ENCODE peak calls at places on chromosomes 4 and X, in eight cellular contexts. L is adrenal gland; B is thoracic aorta; J is CD4-positive, alpha-beta T cell; I is breast epithelium; W is mucosa of descending colon; M is lower lobe of right lung; D is A549. Y is an unnamed sample.
A peak's percentile ranks its signal among the peaks of the same experiment; 100 is the strongest.

GRCh38 chrX:108484251-108484650 is 44.6 kb downstream of the COL4A5 start:
- DNase-seq in M (no peak), W (no peak), I (no peak), D (no peak), B (no peak), J (no peak), L (no peak), Y (no peak)

GRCh38 chr4:82891728-82892466 is 944 bp upstream of the SEC31A start:
- DNase-seq in I (no peak), W (no peak), J (no peak), L (no peak), D (no peak), M (no peak), B (no peak), Y (no peak)

GRCh38 chr4:153233761-153234371 is 29.6 kb downstream of the TRIM2 start:
- DNase-seq in I (no peak), J (no peak), L (no peak), D (peak; percentile 38), B (no peak), W (peak; percentile 51), M (no peak), Y (no peak)

GRCh38 chrX:77347572-77347971 is 99.6 kb upstream of the FGF16 start:
- DNase-seq in M (no peak), L (no peak), B (no peak), I (no peak), J (no peak), W (no peak), D (no peak), Y (no peak)

GRCh38 chrX:18390941-18391538 is 34.4 kb upstream of the CDKL5 start:
- DNase-seq in L (peak; percentile 86), B (peak; percentile 3), J (peak; percentile 54), M (peak; percentile 66), W (peak; percentile 78), I (peak; percentile 34), D (peak; percentile 77), Y (peak; percentile 87)

GRCh38 chr4:152460488-152460887 is 75.4 kb downstream of the FBXW7 start:
- DNase-seq in D (peak; percentile 56), W (no peak), I (no peak), M (no peak), L (no peak), B (no peak), J (no peak), Y (no peak)

GRCh38 chr4:10003666-10004065 is 17.6 kb downstream of the SLC2A9 start:
- DNase-seq in J (no peak), M (no peak), L (no peak), D (no peak), I (no peak), W (no peak), B (no peak), Y (no peak)

GRCh38 chr4:164706675-164707074 is 47.3 kb upstream of the SMIM31 start:
- DNase-seq in B (no peak), J (no peak), D (no peak), W (no peak), I (no peak), L (no peak), M (no peak), Y (no peak)

GRCh38 chrX:17078031-17078730 is 131.7 kb downstream of the REPS2 start:
- DNase-seq in I (no peak), M (no peak), L (peak; percentile 52), J (no peak), B (no peak), D (no peak), W (no peak), Y (no peak)

GRCh38 chrX:153302796-153303195 is 18.8 kb downstream of the PNMA6F start:
- DNase-seq in L (no peak), D (no peak), B (no peak), J (no peak), I (no peak), W (no peak), M (no peak), Y (no peak)

GRCh38 chrX:153494061-153494460 is 719 bp upstream of the BGN start:
- DNase-seq in I (no peak), J (no peak), L (no peak), D (no peak), M (no peak), W (no peak), B (no peak), Y (no peak)

GRCh38 chrX:74133156-74133796 is 170.7 kb upstream of the ZCCHC13 start:
- DNase-seq in J (no peak), D (peak; percentile 62), L (no peak), B (no peak), M (no peak), W (peak; percentile 40), I (no peak), Y (peak; percentile 17)

GRCh38 chrX:39016551-39016950 is 215.3 kb downstream of the MID1IP1 start:
- DNase-seq in I (no peak), D (no peak), J (no peak), W (peak; percentile 12), L (no peak), B (no peak), M (no peak), Y (no peak)

GRCh38 chrX:39018526-39018925 is 217.3 kb downstream of the MID1IP1 start:
- DNase-seq in J (no peak), L (no peak), D (no peak), W (no peak), M (no peak), I (no peak), B (no peak), Y (no peak)

GRCh38 chrX:39020051-39020669 is 218.9 kb downstream of the MID1IP1 start:
- DNase-seq in I (no peak), J (no peak), L (no peak), B (no peak), M (peak; percentile 42), D (no peak), W (peak; percentile 30), Y (no peak)

GRCh38 chrX:39017716-39018115 is 216.5 kb downstream of the MID1IP1 start:
- DNase-seq in D (no peak), W (no peak), L (no peak), J (no peak), M (no peak), B (no peak), I (no peak), Y (no peak)

GRCh38 chrX:39017062-39017461 is 215.8 kb downstream of the MID1IP1 start:
- DNase-seq in B (no peak), J (no peak), W (no peak), L (no peak), I (no peak), D (peak; percentile 14), M (no peak), Y (no peak)
- TF ChIP-seq CTCF in B (no peak), J (no peak), W (no peak), L (no peak), I (no peak), D (no peak), M (no peak), Y (no peak)

DNA sequence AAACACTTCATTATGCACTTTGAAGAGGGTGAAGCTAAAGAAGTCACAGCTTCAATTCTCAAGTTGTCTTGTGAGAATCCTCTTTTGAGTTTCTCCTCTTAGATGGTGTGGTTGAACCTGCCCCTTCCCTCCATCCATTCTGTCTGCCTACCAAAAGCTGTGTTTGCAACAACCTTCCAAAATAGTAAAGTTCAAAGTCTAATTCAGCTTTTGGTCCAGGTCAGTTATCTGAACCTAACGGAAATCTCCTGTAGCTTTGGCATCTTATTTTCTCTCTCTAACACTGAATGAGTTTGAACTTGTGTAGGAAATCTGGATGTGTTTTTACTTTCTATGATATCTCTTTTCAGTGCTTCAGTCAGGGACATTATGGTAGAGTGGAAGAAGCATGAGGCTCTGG is 201.7 kb upstream of the AR start:
- DNase-seq in D (no peak), M (no peak), J (no peak), L (no peak), I (no peak), B (no peak), W (no peak), Y (no peak)
- H3K9me3 ChIP-seq in D (no peaks in the 10 kb centered on the region), M (no peaks in the 10 kb centered on the region), J (no peaks in the 10 kb centered on the region), L (no peaks in the 10 kb centered on the region), I (no peaks in the 10 kb centered on the region), B (no peaks in the 10 kb centered on the region), W (no peaks in the 10 kb centered on the region), Y (no peaks in the 10 kb centered on the region)

GRCh38 chr4:2860391-2861348 is 17.0 kb downstream of the ADD1 start:
- DNase-seq in B (no peak), M (peak; percentile 67), W (no peak), D (no peak), L (peak; percentile 82), J (no peak), I (no peak), Y (no peak)
- TF ChIP-seq CTCF in B (no peak), M (no peak), W (no peak), D (no peak), L (no peak), J (no peak), I (no peak), Y (no peak)

GRCh38 chrX:55710701-55711100 is 6.8 kb upstream of the RRAGB start:
- DNase-seq in B (peak; percentile 5), J (no peak), D (peak; percentile 9), I (peak; percentile 27), L (peak; percentile 80), W (no peak), M (no peak), Y (no peak)
- H3K9me3 ChIP-seq in B (no peaks in the 10 kb centered on the region), J (peaks cover 3% of the 10 kb centered on the region), D (no peaks in the 10 kb centered on the region), I (no peaks in the 10 kb centered on the region), L (no peaks in the 10 kb centered on the region), W (peaks cover 2% of the 10 kb centered on the region), M (no peaks in the 10 kb centered on the region), Y (no peaks in the 10 kb centered on the region)

DNA sequence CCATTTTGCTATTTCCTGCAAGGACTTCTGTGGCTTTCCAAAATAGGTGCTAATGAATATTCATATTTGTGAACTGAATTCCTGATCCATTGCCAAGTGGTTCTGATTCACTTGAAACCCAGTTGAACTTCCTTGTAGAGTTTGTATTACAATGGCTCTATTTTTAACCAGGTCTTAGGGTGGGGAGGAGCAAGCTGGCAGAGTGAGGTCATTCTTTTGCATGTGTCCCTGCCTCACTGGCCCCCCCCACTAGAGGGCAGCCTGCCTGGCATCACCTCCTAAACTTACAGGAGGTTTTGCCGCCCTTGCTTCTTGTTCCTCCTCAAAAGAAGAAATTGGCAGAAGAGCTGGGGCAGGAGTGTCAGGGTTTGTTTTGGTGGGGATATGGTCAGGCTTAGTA is 10.5 kb downstream of the PTTG2 start:
- DNase-seq in L (peak; percentile 80), D (peak; percentile 71), J (peak; percentile 36), M (peak; percentile 86), I (peak; percentile 84), B (peak; percentile 52), W (peak; percentile 85), Y (peak; percentile 58)
- TF ChIP-seq CTCF in L (peak; percentile 42), D (no peak), J (no peak), M (peak; percentile 58), I (peak; percentile 34), B (peak; percentile 52), W (peak; percentile 79), Y (peak; percentile 32)

GRCh38 chrX:68098431-68098830 is 334.9 kb downstream of the OPHN1 start:
- DNase-seq in B (no peak), W (no peak), L (no peak), I (no peak), J (no peak), D (no peak), M (no peak), Y (no peak)
- H3K9me3 ChIP-seq in B (no peaks in the 10 kb centered on the region), W (no peaks in the 10 kb centered on the region), L (no peaks in the 10 kb centered on the region), I (no peaks in the 10 kb centered on the region), J (no peaks in the 10 kb centered on the region), D (no peaks in the 10 kb centered on the region), M (no peaks in the 10 kb centered on the region), Y (no peaks in the 10 kb centered on the region)